ENCODE peak calls at places on chromosomes 13 and 19, in five cellular contexts. One of them, this sample, is unnamed.

GRCh38 chr13:33172400-33172799 is 113.2 kb downstream of the STARD13 start:
- DNase-seq in posterior cingulate gyrus: no peak
- DNase-seq in stimulated activated CD4-positive, alpha-beta T cell treated with anti-CD3 and anti-CD28 coated beads, Interleukin-1b, Interleukin-23, amount 100 ng/mL, for 48 hours: no peak
- DNase-seq in T-helper 1 cell: no peak
- DNase-seq in pulmonary artery endothelial cell: no peak
- DNase-seq in this sample: no peak

GRCh38 chr19:13882841-13883240 is 5.9 kb downstream of the NANOS3 start:
- DNase-seq in T-helper 1 cell: no peak
- DNase-seq in posterior cingulate gyrus: no peak
- DNase-seq in pulmonary artery endothelial cell: no peak
- DNase-seq in stimulated activated CD4-positive, alpha-beta T cell treated with anti-CD3 and anti-CD28 coated beads, Interleukin-1b, Interleukin-23, amount 100 ng/mL, for 48 hours: no peak
- DNase-seq in this sample: no peak

GRCh38 chr13:82480415-82480814 is 1401.9 kb downstream of the SLITRK1 start:
- DNase-seq in pulmonary artery endothelial cell: no peak
- DNase-seq in posterior cingulate gyrus: no peak
- DNase-seq in T-helper 1 cell: no peak
- DNase-seq in stimulated activated CD4-positive, alpha-beta T cell treated with anti-CD3 and anti-CD28 coated beads, Interleukin-1b, Interleukin-23, amount 100 ng/mL, for 48 hours: no peak
- DNase-seq in this sample: no peak

GRCh38 chr13:113653264-113654174 is 4.5 kb downstream of the ATP4B start:
- DNase-seq in T-helper 1 cell: no peak
- DNase-seq in posterior cingulate gyrus: peak
- DNase-seq in pulmonary artery endothelial cell: no peak
- DNase-seq in stimulated activated CD4-positive, alpha-beta T cell treated with anti-CD3 and anti-CD28 coated beads, Interleukin-1b, Interleukin-23, amount 100 ng/mL, for 48 hours: no peak
- DNase-seq in this sample: peak

GRCh38 chr13:27043013-27043412 is 128.6 kb downstream of the USP12 start:
- DNase-seq in posterior cingulate gyrus: peak
- DNase-seq in stimulated activated CD4-positive, alpha-beta T cell treated with anti-CD3 and anti-CD28 coated beads, Interleukin-1b, Interleukin-23, amount 100 ng/mL, for 48 hours: peak
- DNase-seq in pulmonary artery endothelial cell: peak
- DNase-seq in T-helper 1 cell: no peak
- DNase-seq in this sample: no peak

GRCh38 chr19:33286899-33287298 is 15.4 kb downstream of the CEBPA start:
- DNase-seq in stimulated activated CD4-positive, alpha-beta T cell treated with anti-CD3 and anti-CD28 coated beads, Interleukin-1b, Interleukin-23, amount 100 ng/mL, for 48 hours: no peak
- DNase-seq in pulmonary artery endothelial cell: no peak
- DNase-seq in posterior cingulate gyrus: no peak
- DNase-seq in T-helper 1 cell: no peak
- DNase-seq in this sample: no peak

GRCh38 chr19:1027953-1028902 is 1.8 kb downstream of the CNN2 start:
- DNase-seq in stimulated activated CD4-positive, alpha-beta T cell treated with anti-CD3 and anti-CD28 coated beads, Interleukin-1b, Interleukin-23, amount 100 ng/mL, for 48 hours: peak
- DNase-seq in posterior cingulate gyrus: no peak
- DNase-seq in T-helper 1 cell: peak
- DNase-seq in pulmonary artery endothelial cell: no peak
- DNase-seq in this sample: no peak

GRCh38 chr19:30167206-30167903 is 204.8 kb upstream of the ZNF536 start:
- DNase-seq in posterior cingulate gyrus: no peak
- DNase-seq in T-helper 1 cell: no peak
- DNase-seq in pulmonary artery endothelial cell: no peak
- DNase-seq in stimulated activated CD4-positive, alpha-beta T cell treated with anti-CD3 and anti-CD28 coated beads, Interleukin-1b, Interleukin-23, amount 100 ng/mL, for 48 hours: no peak
- DNase-seq in this sample: no peak

GRCh38 chr13:76148926-76149325 is 512.8 kb downstream of the LMO7 start:
- DNase-seq in pulmonary artery endothelial cell: no peak
- DNase-seq in stimulated activated CD4-positive, alpha-beta T cell treated with anti-CD3 and anti-CD28 coated beads, Interleukin-1b, Interleukin-23, amount 100 ng/mL, for 48 hours: no peak
- DNase-seq in posterior cingulate gyrus: no peak
- DNase-seq in T-helper 1 cell: no peak
- DNase-seq in this sample: no peak

GRCh38 chr19:30406220-30406944 is 34.2 kb downstream of the ZNF536 start:
- DNase-seq in posterior cingulate gyrus: no peak
- DNase-seq in T-helper 1 cell: no peak
- DNase-seq in pulmonary artery endothelial cell: no peak
- DNase-seq in stimulated activated CD4-positive, alpha-beta T cell treated with anti-CD3 and anti-CD28 coated beads, Interleukin-1b, Interleukin-23, amount 100 ng/mL, for 48 hours: no peak
- DNase-seq in this sample: no peak

GRCh38 chr13:100789025-100789424 is 114.4 kb upstream of the TMTC4 start:
- DNase-seq in T-helper 1 cell: no peak
- DNase-seq in pulmonary artery endothelial cell: no peak
- DNase-seq in posterior cingulate gyrus: no peak
- DNase-seq in stimulated activated CD4-positive, alpha-beta T cell treated with anti-CD3 and anti-CD28 coated beads, Interleukin-1b, Interleukin-23, amount 100 ng/mL, for 48 hours: no peak
- DNase-seq in this sample: no peak

GRCh38 chr19:54684537-54684936 is 21.8 kb downstream of the LILRB4 start:
- DNase-seq in stimulated activated CD4-positive, alpha-beta T cell treated with anti-CD3 and anti-CD28 coated beads, Interleukin-1b, Interleukin-23, amount 100 ng/mL, for 48 hours: no peak
- DNase-seq in posterior cingulate gyrus: no peak
- DNase-seq in T-helper 1 cell: no peak
- DNase-seq in pulmonary artery endothelial cell: no peak
- DNase-seq in this sample: no peak

GRCh38 chr13:111900390-111901180 is 166.4 kb upstream of the SOX1 start:
- DNase-seq in pulmonary artery endothelial cell: no peak
- DNase-seq in posterior cingulate gyrus: no peak
- DNase-seq in stimulated activated CD4-positive, alpha-beta T cell treated with anti-CD3 and anti-CD28 coated beads, Interleukin-1b, Interleukin-23, amount 100 ng/mL, for 48 hours: no peak
- DNase-seq in T-helper 1 cell: no peak
- DNase-seq in this sample: no peak

GRCh38 chr13:38008636-38009035 is 139.1 kb upstream of the TRPC4 start:
- DNase-seq in T-helper 1 cell: no peak
- DNase-seq in posterior cingulate gyrus: no peak
- DNase-seq in pulmonary artery endothelial cell: no peak
- DNase-seq in stimulated activated CD4-positive, alpha-beta T cell treated with anti-CD3 and anti-CD28 coated beads, Interleukin-1b, Interleukin-23, amount 100 ng/mL, for 48 hours: no peak
- DNase-seq in this sample: no peak

GRCh38 chr13:33446821-33447481 is 161.4 kb upstream of the STARD13 start:
- DNase-seq in T-helper 1 cell: no peak
- DNase-seq in stimulated activated CD4-positive, alpha-beta T cell treated with anti-CD3 and anti-CD28 coated beads, Interleukin-1b, Interleukin-23, amount 100 ng/mL, for 48 hours: no peak
- DNase-seq in pulmonary artery endothelial cell: no peak
- DNase-seq in posterior cingulate gyrus: no peak
- DNase-seq in this sample: no peak

GRCh38 chr19:2974342-2974932 is 2.9 kb upstream of the TLE6 start:
- DNase-seq in pulmonary artery endothelial cell: no peak
- DNase-seq in T-helper 1 cell: no peak
- DNase-seq in posterior cingulate gyrus: no peak
- DNase-seq in stimulated activated CD4-positive, alpha-beta T cell treated with anti-CD3 and anti-CD28 coated beads, Interleukin-1b, Interleukin-23, amount 100 ng/mL, for 48 hours: no peak
- DNase-seq in this sample: peak

GRCh38 chr19:45462174-45462573 is 5.6 kb upstream of the FOSB start:
- DNase-seq in T-helper 1 cell: no peak
- DNase-seq in stimulated activated CD4-positive, alpha-beta T cell treated with anti-CD3 and anti-CD28 coated beads, Interleukin-1b, Interleukin-23, amount 100 ng/mL, for 48 hours: no peak
- DNase-seq in posterior cingulate gyrus: no peak
- DNase-seq in pulmonary artery endothelial cell: no peak
- DNase-seq in this sample: no peak

GRCh38 chr13:98576963-98577822 is at the start of gene STK24:
- DNase-seq in posterior cingulate gyrus: peak
- DNase-seq in pulmonary artery endothelial cell: no peak
- DNase-seq in stimulated activated CD4-positive, alpha-beta T cell treated with anti-CD3 and anti-CD28 coated beads, Interleukin-1b, Interleukin-23, amount 100 ng/mL, for 48 hours: peak
- DNase-seq in T-helper 1 cell: peak
- DNase-seq in this sample: peak

GRCh38 chr13:46170268-46170667 is 11.7 kb downstream of the LCP1 start:
- DNase-seq in stimulated activated CD4-positive, alpha-beta T cell treated with anti-CD3 and anti-CD28 coated beads, Interleukin-1b, Interleukin-23, amount 100 ng/mL, for 48 hours: no peak
- DNase-seq in T-helper 1 cell: no peak
- DNase-seq in pulmonary artery endothelial cell: no peak
- DNase-seq in posterior cingulate gyrus: no peak
- DNase-seq in this sample: no peak

GRCh38 chr13:80342541-80343371 is 1.8 kb upstream of the SPRY2 start:
- DNase-seq in posterior cingulate gyrus: peak
- DNase-seq in stimulated activated CD4-positive, alpha-beta T cell treated with anti-CD3 and anti-CD28 coated beads, Interleukin-1b, Interleukin-23, amount 100 ng/mL, for 48 hours: peak
- DNase-seq in pulmonary artery endothelial cell: no peak
- DNase-seq in T-helper 1 cell: peak
- DNase-seq in this sample: peak

GRCh38 chr19:23254141-23254910 is 4.1 kb upstream of the ZNF724 start:
- DNase-seq in posterior cingulate gyrus: no peak
- DNase-seq in pulmonary artery endothelial cell: no peak
- DNase-seq in T-helper 1 cell: no peak
- DNase-seq in stimulated activated CD4-positive, alpha-beta T cell treated with anti-CD3 and anti-CD28 coated beads, Interleukin-1b, Interleukin-23, amount 100 ng/mL, for 48 hours: no peak
- DNase-seq in this sample: no peak

GRCh38 chr19:31372245-31372781 is 23.1 kb upstream of the TSHZ3 start:
- DNase-seq in T-helper 1 cell: no peak
- DNase-seq in posterior cingulate gyrus: no peak
- DNase-seq in pulmonary artery endothelial cell: no peak
- DNase-seq in stimulated activated CD4-positive, alpha-beta T cell treated with anti-CD3 and anti-CD28 coated beads, Interleukin-1b, Interleukin-23, amount 100 ng/mL, for 48 hours: no peak
- DNase-seq in this sample: no peak

GRCh38 chr19:49843265-49843664 is 7.7 kb upstream of the PTOV1 start:
- DNase-seq in pulmonary artery endothelial cell: no peak
- DNase-seq in stimulated activated CD4-positive, alpha-beta T cell treated with anti-CD3 and anti-CD28 coated beads, Interleukin-1b, Interleukin-23, amount 100 ng/mL, for 48 hours: no peak
- DNase-seq in T-helper 1 cell: no peak
- DNase-seq in posterior cingulate gyrus: no peak
- DNase-seq in this sample: no peak

GRCh38 chr13:114002009-114002544 is 28.2 kb upstream of the C13orf46 start:
- DNase-seq in posterior cingulate gyrus: no peak
- DNase-seq in pulmonary artery endothelial cell: no peak
- DNase-seq in T-helper 1 cell: peak
- DNase-seq in stimulated activated CD4-positive, alpha-beta T cell treated with anti-CD3 and anti-CD28 coated beads, Interleukin-1b, Interleukin-23, amount 100 ng/mL, for 48 hours: no peak
- DNase-seq in this sample: no peak

GRCh38 chr13:61536443-61536842 is 120.8 kb upstream of the PCDH20 start:
- DNase-seq in posterior cingulate gyrus: no peak
- DNase-seq in stimulated activated CD4-positive, alpha-beta T cell treated with anti-CD3 and anti-CD28 coated beads, Interleukin-1b, Interleukin-23, amount 100 ng/mL, for 48 hours: no peak
- DNase-seq in pulmonary artery endothelial cell: no peak
- DNase-seq in T-helper 1 cell: no peak
- DNase-seq in this sample: no peak

GRCh38 chr19:7676854-7677253 is at the start of gene MCEMP1:
- DNase-seq in stimulated activated CD4-positive, alpha-beta T cell treated with anti-CD3 and anti-CD28 coated beads, Interleukin-1b, Interleukin-23, amount 100 ng/mL, for 48 hours: no peak
- DNase-seq in T-helper 1 cell: no peak
- DNase-seq in posterior cingulate gyrus: no peak
- DNase-seq in pulmonary artery endothelial cell: no peak
- DNase-seq in this sample: no peak

GRCh38 chr13:75430618-75431209 is 51.3 kb downstream of the TBC1D4 start:
- DNase-seq in stimulated activated CD4-positive, alpha-beta T cell treated with anti-CD3 and anti-CD28 coated beads, Interleukin-1b, Interleukin-23, amount 100 ng/mL, for 48 hours: no peak
- DNase-seq in T-helper 1 cell: no peak
- DNase-seq in pulmonary artery endothelial cell: no peak
- DNase-seq in posterior cingulate gyrus: no peak
- DNase-seq in this sample: no peak

GRCh38 chr19:49461656-49462055 is 8.6 kb downstream of the ALDH16A1 start:
- DNase-seq in stimulated activated CD4-positive, alpha-beta T cell treated with anti-CD3 and anti-CD28 coated beads, Interleukin-1b, Interleukin-23, amount 100 ng/mL, for 48 hours: no peak
- DNase-seq in posterior cingulate gyrus: no peak
- DNase-seq in pulmonary artery endothelial cell: no peak
- DNase-seq in T-helper 1 cell: no peak
- DNase-seq in this sample: no peak

GRCh38 chr13:39051157-39051556 is 12.9 kb downstream of the NHLRC3 start:
- DNase-seq in posterior cingulate gyrus: no peak
- DNase-seq in T-helper 1 cell: no peak
- DNase-seq in stimulated activated CD4-positive, alpha-beta T cell treated with anti-CD3 and anti-CD28 coated beads, Interleukin-1b, Interleukin-23, amount 100 ng/mL, for 48 hours: no peak
- DNase-seq in pulmonary artery endothelial cell: peak
- DNase-seq in this sample: no peak

GRCh38 chr13:60721063-60721462 is 324.0 kb downstream of the TDRD3 start:
- DNase-seq in T-helper 1 cell: no peak
- DNase-seq in stimulated activated CD4-positive, alpha-beta T cell treated with anti-CD3 and anti-CD28 coated beads, Interleukin-1b, Interleukin-23, amount 100 ng/mL, for 48 hours: no peak
- DNase-seq in pulmonary artery endothelial cell: no peak
- DNase-seq in posterior cingulate gyrus: no peak
- DNase-seq in this sample: no peak